ENCODE peak calls at places on chromosomes 5 and 9, in six cellular contexts. One of them, this sample, is unnamed. For H3K9me3, the result is how much of the 10 kb centered on the place peaks cover.

GRCh38 chr9:136729144-136729543 is 13.6 kb downstream of the LCN10 start:
- DNase-seq in CD8-positive, alpha-beta memory T cell: no peak
- DNase-seq in H9: no peak
- DNase-seq in A673: peak
- DNase-seq in prostate gland: no peak
- DNase-seq in upper lobe of right lung: no peak
- DNase-seq in this sample: no peak

GRCh38 chr5:14872070-14872989 is 752 bp upstream of the ANKH start:
- DNase-seq in H9: peak
- DNase-seq in prostate gland: peak
- DNase-seq in CD8-positive, alpha-beta memory T cell: peak
- DNase-seq in upper lobe of right lung: peak
- DNase-seq in A673: peak
- DNase-seq in this sample: peak

GRCh38 chr9:129640871-129641750 is 840 bp downstream of the ASB6 start:
- DNase-seq in A673: peak
- DNase-seq in prostate gland: no peak
- DNase-seq in H9: no peak
- DNase-seq in CD8-positive, alpha-beta memory T cell: no peak
- DNase-seq in upper lobe of right lung: no peak
- DNase-seq in this sample: no peak

GRCh38 chr5:58925627-58926545 is 343.0 kb downstream of the RAB3C start:
- DNase-seq in A673: peak
- DNase-seq in CD8-positive, alpha-beta memory T cell: no peak
- DNase-seq in prostate gland: no peak
- DNase-seq in upper lobe of right lung: no peak
- DNase-seq in H9: no peak
- DNase-seq in this sample: no peak

GRCh38 chr9:31541626-31542025 is 842.8 kb upstream of the ACO1 start:
- DNase-seq in upper lobe of right lung: no peak
- DNase-seq in A673: no peak
- DNase-seq in H9: no peak
- DNase-seq in CD8-positive, alpha-beta memory T cell: no peak
- DNase-seq in prostate gland: no peak
- DNase-seq in this sample: no peak

GRCh38 chr9:34501372-34501771 is 21.4 kb downstream of the ENHO start:
- DNase-seq in upper lobe of right lung: no peak
- DNase-seq in H9: no peak
- DNase-seq in prostate gland: no peak
- DNase-seq in CD8-positive, alpha-beta memory T cell: no peak
- DNase-seq in A673: no peak
- DNase-seq in this sample: no peak

GRCh38 chr5:69035665-69036064 is 58.1 kb upstream of the SLC30A5 start:
- DNase-seq in upper lobe of right lung: no peak
- DNase-seq in CD8-positive, alpha-beta memory T cell: no peak
- DNase-seq in prostate gland: no peak
- DNase-seq in H9: no peak
- DNase-seq in A673: no peak
- DNase-seq in this sample: no peak

GRCh38 chr9:21802418-21803000 is at the start of gene MTAP:
- DNase-seq in prostate gland: peak
- DNase-seq in A673: peak
- DNase-seq in CD8-positive, alpha-beta memory T cell: peak
- DNase-seq in upper lobe of right lung: peak
- DNase-seq in H9: peak
- DNase-seq in this sample: peak

GRCh38 chr5:74231697-74232096 is 408.8 kb downstream of the ENC1 start:
- DNase-seq in CD8-positive, alpha-beta memory T cell: no peak
- DNase-seq in H9: no peak
- DNase-seq in upper lobe of right lung: no peak
- DNase-seq in A673: no peak
- DNase-seq in prostate gland: no peak
- DNase-seq in this sample: no peak

GRCh38 chr5:124725040-124725434 is 21.4 kb downstream of the ZNF608 start:
- DNase-seq in H9: no peak
- DNase-seq in CD8-positive, alpha-beta memory T cell: no peak
- DNase-seq in A673: peak
- DNase-seq in upper lobe of right lung: no peak
- DNase-seq in prostate gland: no peak
- DNase-seq in this sample: no peak

GRCh38 chr9:116027511-116027910 is 126.1 kb upstream of the PAPPA start:
- DNase-seq in upper lobe of right lung: no peak
- DNase-seq in A673: peak
- DNase-seq in CD8-positive, alpha-beta memory T cell: no peak
- DNase-seq in H9: no peak
- DNase-seq in prostate gland: no peak
- DNase-seq in this sample: no peak

GRCh38 chr5:72600401-72600981 is 93.3 kb upstream of the ZNF366 start:
- DNase-seq in upper lobe of right lung: no peak
- DNase-seq in CD8-positive, alpha-beta memory T cell: no peak
- DNase-seq in H9: no peak
- DNase-seq in A673: no peak
- DNase-seq in prostate gland: no peak
- DNase-seq in this sample: no peak

GRCh38 chr5:59709346-59709821 is 184.1 kb downstream of the PDE4D start:
- DNase-seq in upper lobe of right lung: no peak
- DNase-seq in prostate gland: no peak
- DNase-seq in CD8-positive, alpha-beta memory T cell: no peak
- DNase-seq in A673: peak
- DNase-seq in H9: peak
- DNase-seq in this sample: no peak

GRCh38 chr5:149405550-149406202 is 26.6 kb upstream of the IL17B start:
- DNase-seq in prostate gland: no peak
- DNase-seq in upper lobe of right lung: no peak
- DNase-seq in CD8-positive, alpha-beta memory T cell: no peak
- DNase-seq in H9: no peak
- DNase-seq in A673: no peak
- DNase-seq in this sample: no peak

GRCh38 chr9:113350937-113351336 is 1.6 kb downstream of the BSPRY start:
- DNase-seq in H9: no peak
- DNase-seq in upper lobe of right lung: no peak
- DNase-seq in CD8-positive, alpha-beta memory T cell: peak
- DNase-seq in prostate gland: no peak
- DNase-seq in A673: no peak
- DNase-seq in this sample: no peak

GRCh38 chr9:33452828-33453271 is 5.5 kb upstream of the AQP3 start:
- DNase-seq in CD8-positive, alpha-beta memory T cell: peak
- DNase-seq in upper lobe of right lung: peak
- DNase-seq in A673: peak
- DNase-seq in H9: peak
- DNase-seq in prostate gland: peak
- DNase-seq in this sample: no peak

GRCh38 chr5:84437673-84438315 is 53.1 kb upstream of the EDIL3 start:
- DNase-seq in A673: no peak
- DNase-seq in H9: no peak
- DNase-seq in CD8-positive, alpha-beta memory T cell: no peak
- DNase-seq in prostate gland: no peak
- DNase-seq in upper lobe of right lung: no peak
- DNase-seq in this sample: no peak

GRCh38 chr5:32303755-32304120 is 9.0 kb downstream of the MTMR12 start:
- DNase-seq in H9: no peak
- DNase-seq in upper lobe of right lung: no peak
- DNase-seq in CD8-positive, alpha-beta memory T cell: no peak
- DNase-seq in prostate gland: no peak
- DNase-seq in A673: no peak
- DNase-seq in this sample: no peak

GRCh38 chr9:33133186-33133585 is 34.0 kb downstream of the B4GALT1 start:
- DNase-seq in A673: no peak
- DNase-seq in upper lobe of right lung: no peak
- DNase-seq in H9: no peak
- DNase-seq in CD8-positive, alpha-beta memory T cell: no peak
- DNase-seq in prostate gland: no peak
- DNase-seq in this sample: no peak

GRCh38 chr5:132428811-132429440 is 59.4 kb downstream of the SLC22A5 start:
- DNase-seq in CD8-positive, alpha-beta memory T cell: no peak
- DNase-seq in A673: no peak
- DNase-seq in upper lobe of right lung: no peak
- DNase-seq in H9: no peak
- DNase-seq in prostate gland: no peak
- DNase-seq in this sample: no peak

GRCh38 chr9:135300346-135301141 is 179.0 kb upstream of the PPP1R26 start:
- DNase-seq in CD8-positive, alpha-beta memory T cell: no peak
- DNase-seq in H9: no peak
- DNase-seq in prostate gland: no peak
- DNase-seq in A673: no peak
- DNase-seq in upper lobe of right lung: no peak
- DNase-seq in this sample: no peak

GRCh38 chr9:37706290-37706689 is 47.3 kb upstream of the TRMT10B start:
- DNase-seq in A673: no peak
- DNase-seq in H9: no peak
- DNase-seq in CD8-positive, alpha-beta memory T cell: no peak
- DNase-seq in upper lobe of right lung: no peak
- DNase-seq in prostate gland: no peak
- DNase-seq in this sample: no peak

GRCh38 chr9:75027187-75028107 is 646 bp downstream of the CARNMT1 start:
- DNase-seq in A673: peak
- DNase-seq in H9: peak
- DNase-seq in prostate gland: peak
- DNase-seq in CD8-positive, alpha-beta memory T cell: peak
- DNase-seq in upper lobe of right lung: peak
- DNase-seq in this sample: peak

GRCh38 chr9:105328296-105328695 is 83.8 kb downstream of the SLC44A1 start:
- DNase-seq in CD8-positive, alpha-beta memory T cell: no peak
- DNase-seq in prostate gland: no peak
- DNase-seq in H9: no peak
- DNase-seq in A673: no peak
- DNase-seq in upper lobe of right lung: no peak
- DNase-seq in this sample: no peak

GRCh38 chr9:124480621-124480981 is 26.6 kb downstream of the NR5A1 start:
- DNase-seq in CD8-positive, alpha-beta memory T cell: no peak
- DNase-seq in upper lobe of right lung: no peak
- DNase-seq in H9: peak
- DNase-seq in A673: peak
- DNase-seq in prostate gland: no peak
- DNase-seq in this sample: no peak

GRCh38 chr5:103433216-103433615 is 129.4 kb downstream of the NUDT12 start:
- DNase-seq in A673: no peak
- DNase-seq in prostate gland: no peak
- DNase-seq in H9: no peak
- DNase-seq in CD8-positive, alpha-beta memory T cell: no peak
- DNase-seq in upper lobe of right lung: no peak
- DNase-seq in this sample: no peak

GRCh38 chr9:88007291-88007650 is 32.9 kb upstream of the CDK20 start:
- DNase-seq in CD8-positive, alpha-beta memory T cell: no peak
- DNase-seq in H9: no peak
- DNase-seq in A673: no peak
- DNase-seq in prostate gland: no peak
- DNase-seq in upper lobe of right lung: no peak
- DNase-seq in this sample: no peak

GRCh38 chr9:8101607-8102006 is 302.0 kb upstream of the DMAC1 start:
- DNase-seq in A673: no peak
- DNase-seq in prostate gland: no peak
- DNase-seq in upper lobe of right lung: no peak
- DNase-seq in H9: no peak
- DNase-seq in CD8-positive, alpha-beta memory T cell: no peak
- DNase-seq in this sample: no peak
- H3K9me3 ChIP-seq in A673: under half
- H3K9me3 ChIP-seq in prostate gland: under half
- H3K9me3 ChIP-seq in upper lobe of right lung: under half
- H3K9me3 ChIP-seq in H9: under half
- H3K9me3 ChIP-seq in CD8-positive, alpha-beta memory T cell: under half
- H3K9me3 ChIP-seq in this sample: under half

DNA sequence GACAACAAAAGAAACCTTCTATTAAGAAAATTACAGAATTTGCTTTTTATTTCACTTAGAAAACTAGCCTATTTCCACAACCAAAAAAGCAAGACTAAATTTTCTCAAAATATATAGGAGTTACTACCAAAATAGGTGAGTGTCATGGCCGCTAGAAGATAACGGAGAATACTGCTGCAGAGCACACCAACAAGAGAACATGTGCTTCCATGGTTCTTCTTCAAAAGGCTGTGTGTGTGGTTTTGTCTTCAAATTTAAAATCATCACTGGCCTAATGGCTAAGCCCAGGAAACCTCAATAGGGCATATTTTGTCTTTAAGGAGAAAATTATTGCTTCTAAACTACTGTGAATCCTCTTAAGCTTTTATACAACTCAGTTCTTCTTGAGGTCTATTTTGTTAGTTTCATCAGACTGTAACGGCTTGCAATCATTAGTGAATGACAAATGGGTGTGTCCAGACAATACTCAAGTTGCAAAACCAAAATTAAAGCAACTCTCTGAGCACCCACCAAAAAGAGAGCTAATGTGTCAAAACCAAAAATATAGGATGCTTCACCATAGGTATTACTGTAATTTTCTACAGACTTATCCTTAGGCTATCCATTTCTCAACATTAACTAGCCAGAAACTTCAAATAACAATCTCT is 3.3 kb downstream of the SETX start:
- DNase-seq in H9: no peak
- DNase-seq in upper lobe of right lung: no peak
- DNase-seq in prostate gland: no peak
- DNase-seq in CD8-positive, alpha-beta memory T cell: no peak
- DNase-seq in A673: no peak
- DNase-seq in this sample: no peak
- H3K27ac ChIP-seq in H9: no peak
- H3K27ac ChIP-seq in upper lobe of right lung: peak
- H3K27ac ChIP-seq in prostate gland: peak
- H3K27ac ChIP-seq in CD8-positive, alpha-beta memory T cell: no peak
- H3K27ac ChIP-seq in A673: peak
- H3K27ac ChIP-seq in this sample: peak

DNA sequence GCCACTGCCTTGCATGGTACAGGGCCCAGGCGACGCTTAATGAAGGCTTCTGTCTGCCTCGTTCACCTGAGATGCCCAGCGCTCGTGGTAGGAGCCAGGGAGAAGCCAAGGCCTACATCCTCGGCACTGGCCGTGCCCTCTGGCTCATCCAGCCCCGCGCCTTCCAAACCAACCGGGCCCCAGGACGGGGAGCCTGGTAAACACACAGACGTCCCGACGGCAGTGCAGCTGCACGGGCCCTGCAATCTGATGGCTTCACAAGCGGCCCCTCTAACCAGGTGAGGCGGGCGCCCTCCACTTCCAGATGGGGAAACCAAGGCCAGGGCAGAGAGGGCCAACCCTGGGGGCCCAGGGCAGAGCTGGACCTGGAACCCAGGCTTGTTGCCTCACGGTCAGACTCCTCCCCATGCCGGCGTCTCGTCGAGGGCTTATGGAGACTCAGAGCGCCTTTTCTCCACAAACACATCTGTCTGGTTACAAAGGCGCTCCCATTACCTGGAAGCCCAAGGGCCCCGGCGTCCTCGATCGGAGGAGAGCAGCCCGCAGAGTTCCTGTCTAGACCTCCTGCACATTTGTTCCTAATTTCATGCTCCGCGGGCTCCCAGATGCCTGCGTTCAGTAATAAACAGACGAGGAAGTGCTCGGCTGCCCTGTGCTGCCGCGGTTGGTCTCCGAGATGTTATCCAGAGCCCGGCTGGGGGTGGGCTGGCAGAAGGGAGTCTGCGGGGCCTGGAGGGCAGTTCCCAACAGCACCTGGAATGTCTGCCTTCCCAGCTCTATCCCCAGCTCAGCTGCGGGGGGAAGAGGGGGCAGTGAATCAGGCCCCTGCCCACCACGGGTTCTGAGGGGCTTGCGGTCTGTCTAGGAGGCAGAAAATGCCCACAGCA is 23.5 kb downstream of the FAM163B start:
- DNase-seq in A673: peak
- DNase-seq in H9: no peak
- DNase-seq in CD8-positive, alpha-beta memory T cell: no peak
- DNase-seq in upper lobe of right lung: no peak
- DNase-seq in prostate gland: no peak
- DNase-seq in this sample: no peak
- H3K9me3 ChIP-seq in A673: under half
- H3K9me3 ChIP-seq in H9: under half
- H3K9me3 ChIP-seq in CD8-positive, alpha-beta memory T cell: under half
- H3K9me3 ChIP-seq in upper lobe of right lung: under half
- H3K9me3 ChIP-seq in prostate gland: under half
- H3K9me3 ChIP-seq in this sample: under half

GRCh38 chr9:79686381-79687130 is 114.8 kb downstream of the TLE4 start:
- DNase-seq in H9: no peak
- DNase-seq in CD8-positive, alpha-beta memory T cell: no peak
- DNase-seq in A673: peak
- DNase-seq in prostate gland: no peak
- DNase-seq in upper lobe of right lung: no peak
- DNase-seq in this sample: no peak
- H3K27ac ChIP-seq in H9: no peak
- H3K27ac ChIP-seq in CD8-positive, alpha-beta memory T cell: no peak
- H3K27ac ChIP-seq in A673: no peak
- H3K27ac ChIP-seq in prostate gland: no peak
- H3K27ac ChIP-seq in upper lobe of right lung: no peak
- H3K27ac ChIP-seq in this sample: peak

This sample was measured in esophagus squamous epithelium.